ENCODE peak calls at places on chromosomes 4 and X, in ten cellular contexts. G is stomach, C is body of pancreas, L is adrenal gland, K is upper lobe of left lung, D is HCT116, U is HepG2, Q is transverse colon, T is tibial nerve, M is esophagus squamous epithelium. Z is an unnamed sample.

GRCh38 chr4:10706236-10706635 is 21.7 kb upstream of the CLNK start:
- DNase-seq in U (no peak), T (no peak), M (no peak), C (no peak), K (no peak), G (no peak), D (no peak), L (no peak), Q (no peak), Z (no peak)

GRCh38 chr4:819401-820229 is 6.3 kb downstream of the CPLX1 start:
- DNase-seq in L (no peak), G (no peak), T (no peak), D (no peak), K (no peak), U (no peak), Q (no peak), C (no peak), M (no peak), Z (no peak)

GRCh38 chr4:6280365-6280996 is 10.8 kb downstream of the WFS1 start:
- DNase-seq in G (no peak), U (no peak), T (no peak), M (no peak), C (no peak), D (no peak), Q (no peak), L (no peak), K (no peak), Z (no peak)

GRCh38 chrX:64975491-64975890 is 759 bp downstream of the ZC4H2 start:
- DNase-seq in D (no peak), L (peak; percentile 36), G (peak; percentile 28), U (peak; percentile 2), T (peak; percentile 4), M (no peak), Q (peak; percentile 26), K (peak; percentile 46), C (peak; percentile 44), Z (no peak)

GRCh38 chr4:175308236-175308635 is 390.1 kb downstream of the ADAM29 start:
- DNase-seq in L (no peak), Q (no peak), U (no peak), C (no peak), G (no peak), M (no peak), T (no peak), D (peak; percentile 15), K (no peak), Z (no peak)

GRCh38 chr4:139524062-139524631 is 31.9 kb downstream of the SETD7 start:
- DNase-seq in M (no peak), D (no peak), L (no peak), T (no peak), Q (no peak), K (no peak), U (no peak), C (no peak), G (no peak), Z (no peak)

GRCh38 chr4:84870398-84871163 is 95.9 kb downstream of the WDFY3 start:
- DNase-seq in G (no peak), K (no peak), U (peak; percentile 9), C (no peak), L (no peak), D (peak; percentile 50), Q (no peak), T (no peak), M (no peak), Z (no peak)

GRCh38 chrX:21374163-21374993 is at the start of gene CNKSR2:
- DNase-seq in M (no peak), K (peak; percentile 93), D (no peak), T (peak; percentile 5), Q (peak; percentile 47), C (peak; percentile 83), G (peak; percentile 65), L (peak; percentile 8), U (no peak), Z (no peak)

GRCh38 chr4:54548098-54548620 is 109.6 kb upstream of the KIT start:
- DNase-seq in C (no peak), M (no peak), L (no peak), U (no peak), T (no peak), K (no peak), Q (no peak), G (no peak), D (no peak), Z (no peak)

GRCh38 chrX:72271812-72272211 is 5.2 kb downstream of the RPS4X start:
- DNase-seq in C (no peak), M (no peak), T (no peak), D (no peak), L (no peak), Q (no peak), U (no peak), K (no peak), G (no peak), Z (no peak)

GRCh38 chr4:8867624-8868320 is 3.9 kb downstream of the HMX1 start:
- DNase-seq in M (no peak), T (no peak), C (no peak), L (no peak), D (no peak), G (no peak), K (no peak), Q (no peak), U (no peak), Z (no peak)

GRCh38 chrX:8632949-8633348 is 99.0 kb downstream of the ANOS1 start:
- DNase-seq in Q (no peak), T (no peak), L (no peak), G (no peak), U (no peak), M (no peak), K (no peak), C (no peak), D (no peak), Z (no peak)
- H3K27ac ChIP-seq in Q (no peak overlapping the region), T (no peak overlapping the region), L (no peak overlapping the region), G (no peak overlapping the region), U (no peak overlapping the region), M (no peak overlapping the region), K (no peak overlapping the region), C (no peak overlapping the region), D (no peak overlapping the region), Z (no peak overlapping the region)

GRCh38 chr4:82561745-82562552 is at the start of gene TMEM150C:
- DNase-seq in M (no peak), G (no peak), Q (peak; percentile 22), D (no peak), U (no peak), K (peak; percentile 87), L (peak; percentile 53), C (peak; percentile 50), T (no peak), Z (no peak)
- TF ChIP-seq POLR2A in M (no peak), G (no peak), Q (no peak), D (no peak), U (no peak), K (no peak), L (peak; percentile 66), C (no peak), T (no peak), Z (no peak)

GRCh38 chrX:24024819-24025740 is 1.9 kb downstream of the KLHL15 start:
- DNase-seq in K (peak; percentile 96), U (peak; percentile 73), G (peak; percentile 90), C (peak; percentile 92), M (peak; percentile 13), T (peak; percentile 81), D (peak; percentile 60), Q (peak; percentile 86), L (peak; percentile 86), Z (peak; percentile 90)

GRCh38 chrX:24023972-24024664 is 2.9 kb downstream of the KLHL15 start:
- DNase-seq in D (no peak), G (no peak), C (no peak), M (no peak), Q (no peak), L (no peak), U (no peak), K (no peak), T (peak; percentile 4), Z (no peak)

GRCh38 chrX:24026403-24026801 is 584 bp downstream of the KLHL15 start:
- DNase-seq in G (no peak), M (no peak), T (no peak), L (no peak), Q (no peak), C (no peak), K (no peak), D (no peak), U (no peak), Z (no peak)

GRCh38 chrX:24025741-24026402 is 1.1 kb downstream of the KLHL15 start:
- DNase-seq in T (peak; percentile 47), D (peak; percentile 24), Q (no peak), U (no peak), K (no peak), C (peak; percentile 41), G (no peak), M (no peak), L (no peak), Z (peak; percentile 65)

DNA sequence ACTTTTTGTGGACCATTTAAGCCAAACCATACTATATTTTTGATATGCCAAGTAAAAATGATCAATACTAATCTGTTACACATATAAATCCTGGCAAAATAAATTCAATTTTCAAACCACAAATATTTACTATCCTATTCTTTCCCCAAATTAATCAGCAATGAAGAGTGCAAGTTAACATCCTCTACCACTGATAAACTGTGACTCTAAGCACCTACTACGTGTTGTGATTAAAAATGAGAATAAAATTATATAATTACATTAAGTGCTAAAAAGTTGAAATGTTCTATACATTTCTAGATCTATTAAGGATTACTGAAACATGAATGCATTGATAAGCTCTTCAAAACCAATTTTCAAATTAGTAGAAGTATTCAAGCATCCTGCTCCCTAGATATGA is 3.4 kb downstream of the KLHL15 start:
- DNase-seq in G (no peak), C (no peak), L (no peak), M (no peak), T (no peak), D (no peak), Q (no peak), U (no peak), K (no peak), Z (no peak)
- H3K4me3 ChIP-seq in G (peak overlapping the region; percentile 77), C (no peak overlapping the region), L (no peak overlapping the region), M (peak overlapping the region; percentile 65), T (no peak overlapping the region), D (peak overlapping the region; percentile 76), Q (peak overlapping the region; percentile 60), U (peak overlapping the region; percentile 77), K (no peak overlapping the region), Z (peak overlapping the region; percentile 79)

GRCh38 chrX:74461384-74461783 is 40.1 kb downstream of the SLC16A2 start:
- DNase-seq in K (no peak), T (no peak), M (no peak), D (no peak), Q (no peak), C (no peak), G (no peak), U (no peak), L (no peak), Z (no peak)

GRCh38 chrX:74464722-74465121 is 43.4 kb downstream of the SLC16A2 start:
- DNase-seq in L (no peak), G (no peak), C (no peak), T (no peak), K (no peak), U (no peak), M (no peak), D (no peak), Q (no peak), Z (no peak)

GRCh38 chrX:74453178-74453577 is 31.9 kb downstream of the SLC16A2 start:
- DNase-seq in G (no peak), L (no peak), U (no peak), M (no peak), K (no peak), C (no peak), Q (no peak), D (no peak), T (no peak), Z (no peak)

DNA sequence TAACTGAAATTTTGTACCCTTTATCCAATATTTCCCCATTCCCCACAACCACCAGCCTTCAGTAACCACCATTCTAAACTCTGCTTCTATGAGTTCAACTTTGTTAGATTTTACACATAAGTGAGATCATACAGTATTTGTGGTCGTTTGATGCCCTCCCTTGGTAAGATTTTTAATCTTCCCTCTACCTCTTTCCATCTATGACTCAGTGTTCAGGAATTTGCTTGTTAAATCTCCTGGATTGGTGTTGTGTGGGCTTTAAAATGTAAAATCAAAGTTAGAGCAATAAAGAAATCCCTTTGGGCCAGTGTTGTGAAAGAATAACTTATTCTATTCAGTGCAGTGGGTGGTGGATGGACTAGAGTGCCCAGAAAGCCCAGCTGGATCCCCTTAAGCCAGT is 37.4 kb downstream of the SLC16A2 start:
- DNase-seq in Q (no peak), U (no peak), C (no peak), K (no peak), T (no peak), L (no peak), M (no peak), G (no peak), D (no peak), Z (no peak)
- H3K27ac ChIP-seq in Q (no peak overlapping the region), U (no peak overlapping the region), C (no peak overlapping the region), K (no peak overlapping the region), T (no peak overlapping the region), L (no peak overlapping the region), M (no peak overlapping the region), G (no peak overlapping the region), D (no peak overlapping the region), Z (no peak overlapping the region)

Z was measured in suprapubic skin.